ENCODE peak calls at places on chromosomes 16 and 17, in five cellular contexts. T, H, D, C and E are unnamed samples.
A peak's percentile ranks its signal among the peaks of the same experiment; 100 is the strongest.

GRCh38 chr17:19744492-19744891 is 3.6 kb downstream of the ALDH3A1 start:
- DNase-seq in D (no peak), H (peak; percentile 52), C (no peak), T (no peak), E (no peak)

GRCh38 chr17:20073056-20073979 is 64.2 kb downstream of the SPECC1 start:
- DNase-seq in D (no peak), C (no peak), H (peak; percentile 36), T (no peak), E (no peak)

GRCh38 chr16:17211797-17212196 is 259.0 kb downstream of the XYLT1 start:
- DNase-seq in T (no peak), C (no peak), D (peak; percentile 87), H (no peak), E (no peak)

GRCh38 chr16:47392114-47392513 is 68.7 kb downstream of the ITFG1 start:
- DNase-seq in T (no peak), C (peak; percentile 21), H (no peak), D (no peak), E (no peak)

GRCh38 chr17:76241205-76241539 is 879 bp upstream of the RNF157 start:
- DNase-seq in C (no peak), H (no peak), D (no peak), T (no peak), E (no peak)

GRCh38 chr17:49567871-49568694 is 7.6 kb upstream of the NXPH3 start:
- DNase-seq in C (peak; percentile 88), H (peak; percentile 90), T (peak; percentile 33), D (peak; percentile 82), E (peak; percentile 92)

GRCh38 chr16:50403491-50403890 is 34.7 kb upstream of the BRD7 start:
- DNase-seq in C (no peak), T (no peak), D (no peak), H (no peak), E (peak; percentile 42)

GRCh38 chr17:80944326-80944725 is 47.3 kb upstream of the CHMP6 start:
- DNase-seq in H (no peak), T (no peak), D (no peak), C (no peak), E (peak; percentile 4)

GRCh38 chr17:45430738-45431530 is 1.7 kb downstream of the ARHGAP27 start:
- DNase-seq in H (peak; percentile 75), D (peak; percentile 67), T (no peak), C (no peak), E (peak; percentile 76)

GRCh38 chr17:50262001-50262794 is 12.1 kb upstream of the TMEM92 start:
- DNase-seq in H (no peak), T (no peak), D (no peak), C (no peak), E (no peak)

GRCh38 chr16:78325532-78325931 is 226.1 kb downstream of the WWOX start:
- DNase-seq in T (no peak), H (no peak), D (no peak), C (no peak), E (no peak)

GRCh38 chr17:12773153-12773552 is 16.1 kb upstream of the ARHGAP44 start:
- DNase-seq in H (no peak), T (no peak), C (no peak), D (no peak), E (no peak)

GRCh38 chr16:78925071-78925714 is 675.3 kb downstream of the MAF start:
- DNase-seq in D (peak; percentile 75), C (peak; percentile 2), T (no peak), H (peak; percentile 32), E (peak; percentile 35)

GRCh38 chr16:17590711-17591654 is 120.2 kb upstream of the XYLT1 start:
- DNase-seq in D (peak; percentile 9), T (no peak), C (no peak), H (no peak), E (no peak)

GRCh38 chr17:6239237-6239798 is 169.1 kb downstream of the WSCD1 start:
- DNase-seq in T (no peak), H (no peak), D (peak; percentile 25), C (no peak), E (no peak)

GRCh38 chr16:64206877-64207276 is 915.0 kb downstream of the CDH11 start:
- DNase-seq in D (peak; percentile 44), T (no peak), H (no peak), C (no peak), E (no peak)

GRCh38 chr16:80299416-80299815 is 241.4 kb upstream of the DYNLRB2 start:
- DNase-seq in H (no peak), D (no peak), C (peak; percentile 93), T (no peak), E (no peak)

GRCh38 chr16:70665806-70666735 is 19.7 kb downstream of the IL34 start:
- DNase-seq in D (no peak), T (no peak), H (no peak), C (no peak), E (no peak)

GRCh38 chr17:66386789-66387351 is 84.5 kb downstream of the PRKCA start:
- DNase-seq in C (no peak), T (no peak), H (no peak), D (no peak), E (no peak)

GRCh38 chr17:82230627-82231311 is 1.9 kb downstream of the SLC16A3 start:
- DNase-seq in T (no peak), H (peak; percentile 95), D (peak; percentile 77), C (peak; percentile 89), E (no peak)

GRCh38 chr17:76027159-76027839 is at the start of gene EVPL:
- DNase-seq in D (no peak), C (no peak), T (no peak), H (peak; percentile 94), E (peak; percentile 75)

GRCh38 chr16:60123387-60124023 is 1389.4 kb upstream of the GOT2 start:
- DNase-seq in D (no peak), C (no peak), T (no peak), H (no peak), E (no peak)

GRCh38 chr17:2090804-2091534 is 36.1 kb downstream of the HIC1 start:
- DNase-seq in D (peak; percentile 90), T (no peak), C (peak; percentile 77), H (peak; percentile 49), E (no peak)

GRCh38 chr16:2686912-2687507 is 4.7 kb downstream of the KCTD5 start:
- DNase-seq in H (no peak), T (no peak), D (no peak), C (no peak), E (peak; percentile 14)

GRCh38 chr17:14311186-14311705 is 10.4 kb downstream of the HS3ST3B1 start:
- DNase-seq in H (no peak), C (no peak), D (no peak), T (no peak), E (no peak)

GRCh38 chr17:39653662-39654331 is 11.4 kb upstream of the TCAP start:
- DNase-seq in H (peak; percentile 90), T (no peak), D (peak; percentile 84), C (peak; percentile 29), E (peak; percentile 57)

GRCh38 chr16:72098936-72099335 is 5.3 kb downstream of the DHX38 start:
- DNase-seq in C (no peak), H (no peak), T (no peak), D (peak; percentile 63), E (no peak)

GRCh38 chr17:82867763-82868325 is 28.0 kb upstream of the ZNF750 start:
- DNase-seq in D (no peak), T (no peak), C (no peak), H (no peak), E (no peak)

GRCh38 chr17:49779730-49780220 is 8.7 kb upstream of the KAT7 start:
- DNase-seq in H (peak; percentile 29), T (no peak), C (peak; percentile 41), D (peak; percentile 18), E (peak; percentile 61)

GRCh38 chr17:32621612-32622312 is 135.0 kb downstream of the CDK5R1 start:
- DNase-seq in C (no peak), H (no peak), T (no peak), D (peak; percentile 92), E (no peak)

GRCh38 chr16:80362816-80363215 is 178.0 kb upstream of the DYNLRB2 start:
- DNase-seq in H (no peak), C (no peak), T (no peak), D (no peak), E (no peak)

GRCh38 chr16:48384305-48384981 is 770 bp downstream of the SIAH1 start:
- DNase-seq in C (peak; percentile 53), T (no peak), D (peak; percentile 66), H (peak; percentile 65), E (peak; percentile 57)

GRCh38 chr17:82985973-82986372 is 93.4 kb upstream of the METRNL start:
- DNase-seq in C (peak; percentile 21), H (no peak), T (no peak), D (peak; percentile 14), E (peak; percentile 51)

DNA sequence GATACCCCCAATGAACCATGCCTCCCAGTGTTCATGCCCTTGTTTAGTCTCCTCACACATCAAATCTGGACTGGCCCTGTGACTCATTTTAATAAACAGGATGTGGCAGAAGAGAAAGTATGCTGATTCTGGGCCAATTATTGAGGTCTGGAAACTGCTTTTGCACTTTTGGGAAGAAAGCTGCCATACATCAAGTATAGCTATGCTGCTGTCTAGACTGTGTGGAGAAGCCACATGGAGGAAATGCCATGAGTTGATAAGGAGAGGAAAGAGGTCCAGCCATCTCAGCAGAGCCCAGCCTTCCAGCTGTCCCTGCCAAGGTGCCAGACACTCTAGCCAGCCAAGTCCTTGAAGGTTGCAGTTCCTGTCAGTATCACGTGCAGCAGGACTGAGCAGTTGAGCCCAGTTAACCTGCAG is 16.7 kb downstream of the RPRML start:
- DNase-seq in D (peak; percentile 53), T (no peak), H (no peak), C (peak; percentile 79), E (no peak)
- H3K27me3 ChIP-seq in D (no peaks in the 10 kb centered on the region), T (no peaks in the 10 kb centered on the region), H (no peaks in the 10 kb centered on the region), C (peaks cover 4% of the 10 kb centered on the region), E (no peaks in the 10 kb centered on the region)

DNA sequence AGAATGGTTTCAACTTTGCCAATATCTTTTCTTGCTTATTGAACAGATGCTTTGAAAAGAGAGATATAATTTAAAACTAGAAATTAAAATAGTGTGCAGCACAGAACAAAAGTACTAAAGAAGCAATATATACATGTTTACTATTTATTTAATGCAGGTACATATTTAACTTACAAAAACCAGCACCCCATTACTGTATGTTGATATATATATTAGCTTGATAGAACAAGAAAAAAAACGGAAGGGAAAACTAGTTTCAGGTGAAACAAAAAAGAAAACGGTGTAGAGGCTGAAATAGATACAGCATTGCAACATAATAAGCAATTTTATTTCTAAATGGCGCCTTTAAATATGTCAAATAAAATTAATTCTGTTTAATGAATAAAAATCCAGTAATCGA is 4.0 kb downstream of the HNF1B start:
- DNase-seq in D (no peak), C (no peak), H (no peak), T (no peak), E (no peak)
- H3K27me3 ChIP-seq in D (peaks cover 48% of the 10 kb centered on the region), C (peaks cover 45% of the 10 kb centered on the region), H (peaks cover 29% of the 10 kb centered on the region), T (peaks cover 49% of the 10 kb centered on the region), E (no peaks in the 10 kb centered on the region)

GRCh38 chr17:68288804-68289203 is 2.1 kb downstream of the SLC16A6 start:
- DNase-seq in D (peak; percentile 27), H (no peak), C (no peak), T (no peak), E (no peak)

GRCh38 chr17:68289936-68290267 is 1.0 kb downstream of the SLC16A6 start:
- DNase-seq in T (no peak), H (no peak), C (no peak), D (no peak), E (no peak)

GRCh38 chr17:68288375-68288774 is 2.6 kb downstream of the SLC16A6 start:
- DNase-seq in H (no peak), T (no peak), C (no peak), D (peak; percentile 8), E (no peak)

GRCh38 chr17:68290268-68290954 is 516 bp downstream of the SLC16A6 start:
- DNase-seq in H (peak; percentile 29), T (no peak), D (peak; percentile 48), C (no peak), E (peak; percentile 16)

GRCh38 chr17:68289473-68289872 is 1.5 kb downstream of the SLC16A6 start:
- DNase-seq in T (no peak), D (no peak), H (no peak), C (no peak), E (no peak)
- H3K27me3 ChIP-seq in T (no peaks in the 10 kb centered on the region), D (peaks cover 9% of the 10 kb centered on the region), H (peaks cover 37% of the 10 kb centered on the region), C (peaks cover 75% of the 10 kb centered on the region), E (no peaks in the 10 kb centered on the region)

GRCh38 chr16:85429776-85430522 is 183.2 kb upstream of the GSE1 start:
- DNase-seq in D (no peak), T (no peak), H (peak; percentile 11), C (no peak), E (no peak)
- H3K27me3 ChIP-seq in D (no peaks in the 10 kb centered on the region), T (no peaks in the 10 kb centered on the region), H (no peaks in the 10 kb centered on the region), C (no peaks in the 10 kb centered on the region), E (no peaks in the 10 kb centered on the region)